ENCODE peak calls at places on chromosome 10, in seven cellular contexts. A is SK-N-SH, H is HCT116, V is GM12878, C is K562, F is HepG2, B is H1. I is an unnamed sample.

GRCh38 chr10:78215645-78216044 is 182.0 kb downstream of the RPS24 start:
- DNase-seq in A (no peak), H (no peak), V (no peak), C (no peak), F (no peak), B (no peak), I (no peak)

GRCh38 chr10:69804775-69805174 is 3.1 kb downstream of the COL13A1 start:
- DNase-seq in A (no peak), H (no peak), V (no peak), C (no peak), F (no peak), B (no peak), I (no peak)

GRCh38 chr10:43863859-43864591 is 215.3 kb upstream of the ZNF32 start:
- DNase-seq in A (no peak), H (no peak), V (no peak), C (no peak), F (peak; percentile 96), B (no peak), I (no peak)

GRCh38 chr10:2957785-2958184 is 109.6 kb upstream of the PFKP start:
- DNase-seq in A (no peak), H (no peak), V (no peak), C (no peak), F (peak; percentile 63), B (no peak), I (no peak)

GRCh38 chr10:73910764-73911552 is at the start of gene PLAU:
- DNase-seq in A (peak; percentile 86), H (no peak), V (no peak), C (peak; percentile 86), F (no peak), B (no peak), I (no peak)

GRCh38 chr10:76035010-76035727 is 603.7 kb downstream of the LRMDA start:
- DNase-seq in A (peak; percentile 48), H (no peak), V (no peak), C (no peak), F (no peak), B (no peak), I (no peak)

GRCh38 chr10:14523286-14523685 is 192.6 kb upstream of the FRMD4A start:
- DNase-seq in A (no peak), H (no peak), V (no peak), C (no peak), F (no peak), B (no peak), I (no peak)

GRCh38 chr10:25174461-25175230 is at the start of gene GPR158:
- DNase-seq in A (peak; percentile 90), H (peak; percentile 70), V (no peak), C (peak; percentile 84), F (peak; percentile 55), B (peak; percentile 83), I (peak; percentile 95)

GRCh38 chr10:45505336-45505735 is 131.3 kb downstream of the ALOX5 start:
- DNase-seq in A (peak; percentile 60), H (no peak), V (no peak), C (no peak), F (no peak), B (no peak), I (no peak)

GRCh38 chr10:104328916-104329710 is 9.2 kb downstream of the ITPRIP start:
- DNase-seq in A (no peak), H (peak; percentile 94), V (no peak), C (no peak), F (peak; percentile 23), B (no peak), I (no peak)

GRCh38 chr10:107618461-107619093 is 454.1 kb upstream of the SORCS1 start:
- DNase-seq in A (no peak), H (no peak), V (no peak), C (no peak), F (no peak), B (no peak), I (peak; percentile 25)

GRCh38 chr10:26215923-26216576 is 524 bp upstream of the GAD2 start:
- DNase-seq in A (peak; percentile 50), H (no peak), V (no peak), C (no peak), F (no peak), B (no peak), I (peak; percentile 31)

DNA sequence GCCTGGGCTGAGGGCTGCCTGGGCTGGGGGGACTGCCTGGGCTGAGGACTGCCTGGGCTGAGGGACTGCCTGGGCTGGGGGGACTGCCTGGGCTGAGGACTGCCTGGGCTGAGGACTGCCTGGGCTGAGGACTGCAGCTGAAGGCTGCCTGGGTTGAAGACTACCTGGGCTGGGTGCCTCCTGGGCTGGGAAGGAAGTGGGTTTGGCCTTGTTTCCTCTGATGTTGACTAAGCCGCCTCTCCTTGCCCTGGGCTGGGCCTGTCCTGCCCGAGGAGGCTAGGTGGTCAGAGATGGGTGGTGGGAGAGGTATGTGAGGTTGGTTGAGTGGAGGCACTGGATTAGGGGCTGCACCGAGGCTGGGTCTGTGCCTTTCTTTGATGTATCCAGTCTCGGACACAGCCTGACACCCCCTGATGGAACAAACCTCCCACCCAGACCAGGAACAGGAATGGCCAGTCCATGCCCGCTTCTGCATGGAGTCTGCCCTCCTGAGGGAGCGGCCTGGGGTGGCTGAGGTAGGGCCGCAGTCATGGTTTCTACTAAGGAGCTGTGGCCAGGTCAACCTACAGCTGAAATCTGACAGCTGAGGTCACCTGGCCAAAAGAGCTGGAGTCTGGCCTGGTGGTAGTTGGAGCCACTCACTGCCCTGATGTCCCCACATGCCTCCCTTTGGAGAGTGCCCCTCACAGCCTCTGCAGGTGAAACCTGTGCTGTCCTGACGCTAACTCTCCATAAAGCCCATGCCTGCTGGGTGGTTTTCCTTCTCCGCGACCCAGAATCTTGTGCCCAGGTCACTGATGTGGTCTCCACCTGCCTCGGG is 22.3 kb downstream of the SCART1 start:
- DNase-seq in A (peak; percentile 6), H (no peak), V (no peak), C (peak; percentile 8), F (no peak), B (no peak), I (no peak)
- TF ChIP-seq JUND in A (no peak), H (no peak), V (no peak), C (no peak), F (no peak), B (no peak), I (no peak)

GRCh38 chr10:15856328-15857000 is 3.8 kb downstream of the MINDY3 start:
- DNase-seq in A (peak; percentile 21), H (no peak), V (no peak), C (peak; percentile 43), F (no peak), B (no peak), I (no peak)
- TF ChIP-seq JUND in A (no peak), H (no peak), V (no peak), C (peak; percentile 16), F (no peak), B (no peak), I (no peak)

GRCh38 chr10:95401704-95402469 is 111.1 kb upstream of the PDLIM1 start:
- DNase-seq in A (no peak), H (no peak), V (no peak), C (no peak), F (no peak), B (no peak), I (no peak)

GRCh38 chr10:95404460-95404858 is 113.7 kb upstream of the PDLIM1 start:
- DNase-seq in A (no peak), H (no peak), V (no peak), C (no peak), F (peak; percentile 46), B (no peak), I (no peak)

GRCh38 chr10:95404864-95405263 is 114.1 kb upstream of the PDLIM1 start:
- DNase-seq in A (no peak), H (no peak), V (no peak), C (no peak), F (no peak), B (no peak), I (no peak)

GRCh38 chr10:95405655-95406054 is 114.9 kb upstream of the PDLIM1 start:
- DNase-seq in A (no peak), H (no peak), V (no peak), C (no peak), F (no peak), B (no peak), I (no peak)

DNA sequence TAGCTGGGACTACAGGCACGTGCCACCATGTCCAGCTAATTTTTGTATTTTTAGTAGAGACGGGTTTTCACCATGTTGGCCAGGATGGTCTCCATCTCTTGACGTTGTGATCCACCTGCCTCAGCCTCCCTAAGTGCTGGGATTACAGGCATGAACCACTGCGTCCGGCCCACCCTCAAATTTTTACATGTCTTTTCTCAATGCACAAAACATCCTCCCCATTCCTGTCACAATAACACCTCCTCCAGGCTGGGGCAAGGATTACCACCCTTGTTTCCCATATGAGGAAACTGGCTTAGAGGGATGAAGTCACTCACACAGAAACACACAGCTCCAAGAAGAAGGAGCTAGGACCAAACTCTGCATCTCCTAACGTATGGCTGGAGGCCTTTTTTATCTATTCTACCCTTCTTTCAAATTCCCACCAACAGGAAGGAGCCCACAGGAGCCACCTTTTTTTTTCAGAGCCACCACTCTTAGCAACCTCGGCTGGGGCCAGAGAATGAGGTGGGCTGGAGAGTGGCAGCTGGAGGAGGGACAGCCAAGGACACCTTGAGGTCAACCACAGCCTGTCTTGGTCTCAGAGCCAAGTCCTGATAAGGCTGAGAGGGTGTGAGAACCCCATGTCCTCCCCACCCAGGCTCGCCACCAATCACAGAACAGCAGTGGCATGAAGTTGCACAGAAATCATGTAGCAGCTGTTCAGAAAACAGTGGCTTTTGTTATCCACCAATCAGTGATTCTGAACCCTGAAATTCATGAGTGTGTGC is 113.1 kb upstream of the PDLIM1 start:
- DNase-seq in A (no peak), H (no peak), V (no peak), C (peak; percentile 55), F (no peak), B (no peak), I (no peak)
- TF ChIP-seq JUND in A (no peak), H (no peak), V (no peak), C (no peak), F (no peak), B (no peak), I (no peak)

DNA sequence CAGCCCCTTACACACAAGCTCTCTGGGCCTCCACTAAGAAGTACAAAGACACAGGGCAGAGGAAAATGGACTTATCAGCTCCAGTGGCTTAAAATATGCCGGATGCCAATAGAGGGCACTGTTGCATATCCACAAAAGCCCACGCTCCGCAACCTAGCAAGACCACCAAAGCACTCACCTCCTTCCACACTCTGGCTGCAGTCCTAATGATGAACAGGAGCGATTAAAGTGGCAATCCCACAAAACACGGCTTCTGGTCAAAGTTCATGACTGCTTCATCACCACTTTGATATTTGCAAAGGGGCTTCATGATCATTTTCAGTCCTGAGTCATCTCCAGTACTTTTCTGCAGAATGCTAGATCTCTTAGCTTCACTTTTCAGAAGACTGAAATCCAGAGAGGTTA is 158.3 kb upstream of the ITGB1 start:
- DNase-seq in A (peak; percentile 60), H (peak; percentile 41), V (no peak), C (no peak), F (peak; percentile 53), B (no peak), I (peak; percentile 6)
- TF ChIP-seq JUND in A (no peak), H (no peak), V (no peak), C (no peak), F (no peak), B (no peak), I (no peak)